ENCODE peak calls at places on chromosomes 12 and 14, in four cellular contexts. One of them, this sample, is unnamed. For H3K27me3, the result is how much of the 10 kb centered on the place peaks cover.

GRCh38 chr12:27272375-27273028 is 28.4 kb downstream of the STK38L start:
- DNase-seq in HepG2: peak
- DNase-seq in K562: no peak
- DNase-seq in GM12878: no peak
- DNase-seq in this sample: no peak

GRCh38 chr12:89180496-89180895 is 171.8 kb downstream of the DUSP6 start:
- DNase-seq in HepG2: no peak
- DNase-seq in K562: no peak
- DNase-seq in GM12878: no peak
- DNase-seq in this sample: no peak

GRCh38 chr14:73949752-73950734 is at the start of the genes COQ6 and FAM161B:
- DNase-seq in HepG2: peak
- DNase-seq in K562: peak
- DNase-seq in GM12878: peak
- DNase-seq in this sample: peak

GRCh38 chr12:59040651-59041050 is 120.3 kb upstream of the LRIG3 start:
- DNase-seq in HepG2: no peak
- DNase-seq in K562: no peak
- DNase-seq in GM12878: no peak
- DNase-seq in this sample: no peak

GRCh38 chr12:98371419-98371818 is 144.0 kb upstream of the TMPO start:
- DNase-seq in HepG2: no peak
- DNase-seq in K562: no peak
- DNase-seq in GM12878: no peak
- DNase-seq in this sample: no peak

GRCh38 chr14:99026471-99026870 is 245.5 kb downstream of the BCL11B start:
- DNase-seq in HepG2: no peak
- DNase-seq in K562: no peak
- DNase-seq in GM12878: no peak
- DNase-seq in this sample: no peak

GRCh38 chr14:31837056-31837455 is 240.0 kb upstream of the ARHGAP5 start:
- DNase-seq in HepG2: no peak
- DNase-seq in K562: no peak
- DNase-seq in GM12878: no peak
- DNase-seq in this sample: no peak

GRCh38 chr14:35779368-35779767 is 29.7 kb downstream of the RALGAPA1 start:
- DNase-seq in HepG2: no peak
- DNase-seq in K562: no peak
- DNase-seq in GM12878: no peak
- DNase-seq in this sample: no peak

GRCh38 chr12:13452955-13453570 is 256.5 kb downstream of the EMP1 start:
- DNase-seq in HepG2: no peak
- DNase-seq in K562: no peak
- DNase-seq in GM12878: no peak
- DNase-seq in this sample: no peak

GRCh38 chr14:41859336-41859735 is 252.7 kb downstream of the LRFN5 start:
- DNase-seq in HepG2: no peak
- DNase-seq in K562: no peak
- DNase-seq in GM12878: no peak
- DNase-seq in this sample: no peak
- TF ChIP-seq FOXM1 in HepG2: no peak
- TF ChIP-seq FOXM1 in K562: no peak
- TF ChIP-seq FOXM1 in GM12878: no peak
- TF ChIP-seq FOXM1 in this sample: no peak

DNA sequence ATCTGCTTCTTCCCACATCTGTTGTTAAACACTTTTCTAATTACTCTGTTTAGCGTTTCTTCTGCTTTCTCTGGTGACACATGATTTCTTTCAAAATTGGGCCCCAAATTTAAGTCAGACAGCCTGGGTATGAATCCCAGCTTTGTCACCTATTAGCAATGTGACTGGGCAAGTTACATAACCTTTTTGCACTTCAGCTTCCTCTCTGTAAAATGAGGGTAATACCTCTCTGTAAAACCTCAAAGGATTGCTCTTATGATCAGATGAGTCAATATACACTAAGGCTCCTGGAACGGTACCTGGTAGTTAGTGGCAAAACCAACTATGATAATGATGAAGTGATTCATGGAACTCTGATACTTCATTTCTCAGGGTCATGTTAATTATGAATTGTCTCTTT is 33.0 kb downstream of the E2F7 start:
- DNase-seq in HepG2: no peak
- DNase-seq in K562: no peak
- DNase-seq in GM12878: no peak
- DNase-seq in this sample: no peak
- H3K27me3 ChIP-seq in HepG2: under half
- H3K27me3 ChIP-seq in K562: under half
- H3K27me3 ChIP-seq in GM12878: under half
- H3K27me3 ChIP-seq in this sample: under half

GRCh38 chr12:15535287-15535895 is 213.1 kb downstream of the PTPRO start:
- DNase-seq in HepG2: no peak
- DNase-seq in K562: no peak
- DNase-seq in GM12878: no peak
- DNase-seq in this sample: no peak

GRCh38 chr12:15534322-15534721 is 212.0 kb downstream of the PTPRO start:
- DNase-seq in HepG2: no peak
- DNase-seq in K562: no peak
- DNase-seq in GM12878: peak
- DNase-seq in this sample: no peak

GRCh38 chr12:15534870-15535269 is 212.6 kb downstream of the PTPRO start:
- DNase-seq in HepG2: no peak
- DNase-seq in K562: no peak
- DNase-seq in GM12878: no peak
- DNase-seq in this sample: no peak

GRCh38 chr12:15530361-15530760 is 208.1 kb downstream of the PTPRO start:
- DNase-seq in HepG2: no peak
- DNase-seq in K562: no peak
- DNase-seq in GM12878: no peak
- DNase-seq in this sample: no peak

GRCh38 chr12:15532364-15532977 is 210.2 kb downstream of the PTPRO start:
- DNase-seq in HepG2: peak
- DNase-seq in K562: peak
- DNase-seq in GM12878: peak
- DNase-seq in this sample: peak
- TF ChIP-seq FOXM1 in HepG2: no peak
- TF ChIP-seq FOXM1 in K562: no peak
- TF ChIP-seq FOXM1 in GM12878: no peak
- TF ChIP-seq FOXM1 in this sample: no peak

DNA sequence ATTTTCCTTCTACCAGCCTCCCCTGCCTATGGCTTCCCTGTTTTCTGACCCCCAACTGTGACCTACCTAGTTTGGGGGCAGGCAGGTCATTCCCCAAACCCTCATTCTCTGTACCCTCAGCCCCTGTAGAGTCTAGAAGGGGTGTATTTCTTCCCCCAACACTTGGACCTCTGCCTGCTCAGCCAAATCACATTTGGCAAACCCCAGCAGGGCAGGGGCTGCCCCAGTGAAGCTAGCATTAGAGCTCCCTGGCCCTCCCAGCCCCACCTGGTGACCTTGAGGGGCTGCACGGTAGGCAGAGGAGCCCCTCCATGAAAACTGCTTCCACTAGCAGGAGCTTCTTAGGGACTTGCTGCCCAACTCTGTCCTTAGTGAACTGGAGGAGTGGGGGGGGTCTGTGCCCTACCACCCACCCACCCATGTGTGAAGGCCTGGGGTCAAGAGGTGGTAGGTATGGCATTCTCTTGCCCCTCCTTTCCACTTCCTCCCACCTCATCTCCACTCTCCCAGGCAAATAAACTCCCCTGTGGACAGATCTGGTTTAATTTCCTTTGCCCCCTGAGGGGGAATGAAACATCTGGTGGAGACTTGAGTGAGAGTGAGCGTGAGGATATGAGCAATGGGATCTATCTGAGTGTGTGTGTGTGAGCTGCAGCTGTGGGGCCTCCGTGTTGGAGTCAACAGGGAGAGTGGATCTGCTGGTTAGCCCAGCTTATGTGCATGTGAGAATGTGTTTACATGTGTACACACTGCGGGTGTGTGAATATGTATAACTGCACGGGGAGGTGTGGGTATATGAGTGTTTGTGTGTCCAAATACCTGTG is 1.6 kb downstream of the NXPH4 start:
- DNase-seq in HepG2: no peak
- DNase-seq in K562: no peak
- DNase-seq in GM12878: no peak
- DNase-seq in this sample: peak
- H3K27me3 ChIP-seq in HepG2: under half
- H3K27me3 ChIP-seq in K562: half or more
- H3K27me3 ChIP-seq in GM12878: under half
- H3K27me3 ChIP-seq in this sample: under half

GRCh38 chr12:117762143-117762542 is 206.6 kb downstream of the KSR2 start:
- DNase-seq in HepG2: no peak
- DNase-seq in K562: no peak
- DNase-seq in GM12878: no peak
- DNase-seq in this sample: no peak
- TF ChIP-seq FOXM1 in HepG2: no peak
- TF ChIP-seq FOXM1 in K562: no peak
- TF ChIP-seq FOXM1 in GM12878: no peak
- TF ChIP-seq FOXM1 in this sample: no peak

GRCh38 chr14:70188292-70188607 is 501 bp downstream of the SLC8A3 start:
- DNase-seq in HepG2: no peak
- DNase-seq in K562: no peak
- DNase-seq in GM12878: no peak
- DNase-seq in this sample: peak

GRCh38 chr14:70188608-70189540 is at the start of gene SLC8A3:
- DNase-seq in HepG2: no peak
- DNase-seq in K562: no peak
- DNase-seq in GM12878: no peak
- DNase-seq in this sample: peak

GRCh38 chr14:70183991-70184390 is 4.8 kb downstream of the SLC8A3 start:
- DNase-seq in HepG2: no peak
- DNase-seq in K562: no peak
- DNase-seq in GM12878: no peak
- DNase-seq in this sample: no peak

GRCh38 chr14:70189678-70190077 is 927 bp upstream of the SLC8A3 start:
- DNase-seq in HepG2: no peak
- DNase-seq in K562: no peak
- DNase-seq in GM12878: no peak
- DNase-seq in this sample: peak

DNA sequence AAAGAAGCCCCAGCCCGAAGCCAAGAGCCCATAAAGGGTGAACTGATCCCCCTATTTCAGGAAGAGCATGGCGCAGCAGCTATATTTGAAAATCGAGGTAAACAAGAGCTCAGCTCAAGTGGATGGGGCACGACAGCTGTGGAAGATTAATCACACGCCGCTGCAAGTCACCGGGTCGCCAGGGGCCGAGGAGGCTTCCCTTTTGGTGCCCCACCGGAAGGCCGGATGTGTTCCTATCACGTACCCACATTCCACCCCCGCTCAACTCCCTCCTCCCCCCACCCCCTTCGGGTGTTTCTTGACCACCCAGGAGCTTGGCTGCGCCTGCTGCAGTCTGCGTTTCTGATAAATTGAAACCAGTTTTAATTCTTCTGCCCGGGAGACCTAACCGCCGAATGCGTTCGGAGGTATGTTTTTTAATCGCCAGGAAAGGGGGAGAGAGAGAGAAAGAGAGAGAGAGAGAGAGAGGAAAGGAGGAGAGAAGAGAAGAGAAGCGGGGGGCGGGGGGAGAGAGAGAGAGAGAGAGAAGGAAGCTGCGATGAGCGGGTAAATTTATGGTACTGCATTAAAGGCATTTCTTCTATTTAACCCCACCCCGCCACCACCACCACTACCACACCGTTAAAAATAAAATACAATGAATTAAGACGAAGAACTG is 1.8 kb downstream of the SLC8A3 start:
- DNase-seq in HepG2: no peak
- DNase-seq in K562: no peak
- DNase-seq in GM12878: no peak
- DNase-seq in this sample: peak
- H3K27me3 ChIP-seq in HepG2: under half
- H3K27me3 ChIP-seq in K562: under half
- H3K27me3 ChIP-seq in GM12878: under half
- H3K27me3 ChIP-seq in this sample: under half

GRCh38 chr14:106417224-106418049 is 891.1 kb downstream of the TMEM121 start:
- DNase-seq in HepG2: peak
- DNase-seq in K562: peak
- DNase-seq in GM12878: peak
- DNase-seq in this sample: peak
- TF ChIP-seq FOXM1 in HepG2: no peak
- TF ChIP-seq FOXM1 in K562: no peak
- TF ChIP-seq FOXM1 in GM12878: peak
- TF ChIP-seq FOXM1 in this sample: no peak

This sample was measured in SK-N-SH.